ENCODE peak calls at places on chromosomes 3 and 15, in six cellular contexts. N is MCF 10A; S is kidney; O is CD8-positive, alpha-beta T cell; K is mammary epithelial cell; T is kidney epithelial cell. A is an unnamed sample.

GRCh38 chr15:39494462-39494861 is 86.4 kb upstream of the THBS1 start:
- DNase-seq in N (no peak), S (no peak), O (no peak), K (no peak), T (no peak), A (no peak)

GRCh38 chr3:107367353-107367752 is 9.9 kb upstream of the CCDC54 start:
- DNase-seq in N (peak), S (no peak), O (no peak), K (peak), T (peak), A (no peak)

GRCh38 chr3:169871129-169871886 is 1.6 kb upstream of the LRRC31 start:
- DNase-seq in N (peak), S (no peak), O (no peak), K (peak), T (no peak), A (no peak)

GRCh38 chr15:29687939-29688884 is 134.1 kb downstream of the TJP1 start:
- DNase-seq in N (no peak), S (peak), O (no peak), K (no peak), T (no peak), A (no peak)

GRCh38 chr3:133672461-133672860 is 10.7 kb upstream of the TOPBP1 start:
- DNase-seq in N (no peak), S (no peak), O (no peak), K (no peak), T (no peak), A (no peak)

GRCh38 chr15:99452728-99453643 is 112.8 kb upstream of the MEF2A start:
- DNase-seq in N (peak), S (peak), O (no peak), K (no peak), T (no peak), A (no peak)

GRCh38 chr15:67144609-67145306 is 79.4 kb downstream of the SMAD3 start:
- DNase-seq in N (no peak), S (no peak), O (no peak), K (peak), T (no peak), A (peak)

GRCh38 chr15:99909914-99910313 is 176.7 kb upstream of the LYSMD4 start:
- DNase-seq in N (peak), S (no peak), O (no peak), K (no peak), T (no peak), A (no peak)

GRCh38 chr15:60844431-60845174 is 365.7 kb upstream of the ICE2 start:
- DNase-seq in N (no peak), S (no peak), O (peak), K (no peak), T (no peak), A (no peak)

GRCh38 chr3:134928392-134928791 is 133.3 kb downstream of the EPHB1 start:
- DNase-seq in N (no peak), S (no peak), O (no peak), K (no peak), T (no peak), A (no peak)

GRCh38 chr3:61571516-61572336 is 10.4 kb downstream of the PTPRG start:
- DNase-seq in N (peak), S (no peak), O (no peak), K (no peak), T (no peak), A (no peak)

GRCh38 chr3:139378587-139378986 is 10.9 kb downstream of the COPB2 start:
- DNase-seq in N (no peak), S (no peak), O (no peak), K (no peak), T (no peak), A (no peak)

GRCh38 chr3:69197922-69198540 is 75.6 kb upstream of the LMOD3 start:
- DNase-seq in N (no peak), S (no peak), O (peak), K (no peak), T (no peak), A (no peak)

GRCh38 chr3:119330181-119330580 is 36.0 kb downstream of the ARHGAP31 start:
- DNase-seq in N (no peak), S (no peak), O (no peak), K (no peak), T (no peak), A (no peak)

GRCh38 chr15:77543159-77543882 is 89.4 kb downstream of the LINGO1 start:
- DNase-seq in N (peak), S (peak), O (peak), K (peak), T (no peak), A (peak)

GRCh38 chr15:49383266-49383665 is 39.8 kb upstream of the FGF7 start:
- DNase-seq in N (peak), S (no peak), O (no peak), K (no peak), T (no peak), A (no peak)

GRCh38 chr15:73386238-73386637 is 17.5 kb upstream of the HCN4 start:
- DNase-seq in N (no peak), S (no peak), O (no peak), K (no peak), T (no peak), A (no peak)

GRCh38 chr3:179100652-179101051 is 29.0 kb upstream of the ZMAT3 start:
- DNase-seq in N (peak), S (no peak), O (no peak), K (peak), T (no peak), A (no peak)

GRCh38 chr3:122247087-122247824 is 63.8 kb downstream of the CASR start:
- DNase-seq in N (no peak), S (peak), O (no peak), K (no peak), T (no peak), A (no peak)

GRCh38 chr15:98855815-98856539 is 151.6 kb downstream of the PGPEP1L start:
- DNase-seq in N (no peak), S (no peak), O (no peak), K (no peak), T (no peak), A (no peak)

GRCh38 chr3:42256135-42256819 is 9.7 kb downstream of the CCK start:
- DNase-seq in N (peak), S (no peak), O (no peak), K (peak), T (no peak), A (peak)

GRCh38 chr3:62127116-62127515 is 246.2 kb downstream of the FEZF2 start:
- DNase-seq in N (no peak), S (no peak), O (no peak), K (no peak), T (no peak), A (no peak)

GRCh38 chr3:108806316-108806715 is 16.3 kb upstream of the TRAT1 start:
- DNase-seq in N (no peak), S (no peak), O (no peak), K (no peak), T (no peak), A (no peak)

GRCh38 chr3:45104715-45105711 is 41.2 kb downstream of the CDCP1 start:
- DNase-seq in N (no peak), S (no peak), O (no peak), K (peak), T (no peak), A (no peak)

GRCh38 chr15:32784571-32784970 is 66.8 kb downstream of the GREM1 start:
- DNase-seq in N (no peak), S (no peak), O (no peak), K (no peak), T (no peak), A (no peak)

GRCh38 chr15:75891895-75892294 is 11.8 kb upstream of the FBXO22 start:
- DNase-seq in N (peak), S (no peak), O (no peak), K (peak), T (peak), A (no peak)

GRCh38 chr15:65906396-65906795 is 37.1 kb downstream of the RAB11A start:
- DNase-seq in N (no peak), S (no peak), O (no peak), K (peak), T (no peak), A (no peak)

GRCh38 chr3:137121704-137122314 is 164.0 kb downstream of the IL20RB start:
- DNase-seq in N (peak), S (no peak), O (no peak), K (peak), T (peak), A (peak)

GRCh38 chr15:98668566-98669308 is 20.4 kb downstream of the IGF1R start:
- DNase-seq in N (peak), S (no peak), O (no peak), K (peak), T (no peak), A (peak)

GRCh38 chr3:123392871-123393620 is 55.8 kb downstream of the ADCY5 start:
- DNase-seq in N (no peak), S (no peak), O (no peak), K (no peak), T (no peak), A (no peak)

GRCh38 chr15:22979069-22979698 is 984 bp downstream of the CYFIP1 start:
- DNase-seq in N (peak), S (peak), O (no peak), K (peak), T (no peak), A (no peak)

GRCh38 chr3:184085389-184085852 is 11.4 kb upstream of the HTR3E start:
- DNase-seq in N (peak), S (no peak), O (no peak), K (peak), T (no peak), A (peak)

GRCh38 chr15:40985541-40986330 is 32.5 kb downstream of the CHAC1 start:
- DNase-seq in N (no peak), S (no peak), O (no peak), K (no peak), T (no peak), A (no peak)

GRCh38 chr3:196127308-196128040 is 45.6 kb upstream of the TFRC start:
- DNase-seq in N (no peak), S (no peak), O (no peak), K (no peak), T (no peak), A (no peak)

GRCh38 chr3:189372205-189372764 is 200.5 kb downstream of the TPRG1 start:
- DNase-seq in N (no peak), S (no peak), O (no peak), K (no peak), T (no peak), A (no peak)
- TF ChIP-seq CTCF in N (no peak), S (no peak), O (no peak), K (no peak), T (no peak), A (no peak)

DNA sequence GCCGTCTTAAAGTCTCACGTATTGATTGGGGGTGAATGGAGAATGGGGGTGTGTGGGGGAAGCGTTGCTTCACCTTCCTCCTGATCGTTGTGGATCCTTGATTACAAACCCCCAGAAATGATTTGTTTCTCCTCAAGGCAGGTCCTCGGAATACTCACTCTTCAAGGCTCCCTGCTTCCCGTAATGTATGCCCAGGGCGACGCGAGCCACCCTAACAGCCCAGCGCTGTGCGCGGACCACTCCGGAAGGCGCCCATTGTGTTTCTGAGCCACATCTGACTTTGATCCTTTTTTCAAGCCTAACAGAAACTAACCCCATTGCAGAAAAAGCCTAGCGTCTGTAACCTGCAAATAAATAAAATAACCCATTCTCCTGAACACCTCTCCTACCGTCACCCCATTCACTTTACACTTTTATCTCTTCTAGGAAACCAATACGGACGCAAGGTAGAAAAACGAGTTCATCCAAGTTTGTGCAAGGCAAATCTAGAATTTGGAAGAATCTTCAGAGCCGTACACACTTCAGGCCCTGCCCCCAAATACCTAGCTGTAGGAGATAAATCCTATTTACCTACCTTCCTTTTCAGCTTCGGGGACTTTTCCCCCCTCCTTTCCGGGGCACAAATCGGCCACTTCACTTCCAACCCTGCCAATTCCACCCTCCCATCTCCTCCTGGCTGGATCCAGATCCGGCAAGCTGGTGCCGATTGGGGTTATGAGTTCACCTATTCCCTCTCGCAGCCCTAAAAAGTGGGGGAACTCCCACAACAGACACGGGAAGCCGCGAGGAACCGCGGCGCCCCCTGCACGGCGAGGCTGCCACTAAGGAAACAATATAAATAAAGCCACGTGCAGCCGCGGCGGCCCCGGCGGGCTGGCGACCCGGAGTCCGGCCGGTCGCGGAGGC is 1.1 kb downstream of the PRTG start:
- DNase-seq in N (peak), S (no peak), O (no peak), K (peak), T (no peak), A (no peak)
- TF ChIP-seq CTCF in N (no peak), S (no peak), O (no peak), K (no peak), T (peak), A (peak)

DNA sequence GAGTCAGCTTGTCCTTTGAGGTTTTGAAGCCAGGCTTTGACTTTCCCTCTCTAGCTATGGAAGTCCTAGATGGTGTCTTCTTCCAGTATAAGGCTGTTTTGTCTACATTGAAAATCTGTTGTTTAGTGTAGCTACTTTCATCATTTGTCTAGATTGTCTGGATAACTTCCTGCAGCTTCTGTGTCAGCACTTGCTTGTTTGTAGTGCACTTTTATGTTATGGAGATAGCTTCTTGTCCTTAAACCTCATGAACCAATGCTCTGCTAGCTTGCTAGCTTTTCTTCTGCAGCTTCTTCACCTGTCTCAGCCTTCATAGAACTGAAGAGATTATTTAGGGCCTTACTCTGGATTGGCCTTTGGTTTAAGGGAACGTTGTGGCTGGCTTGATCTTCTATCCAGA is 43.8 kb downstream of the AKAP13 start:
- DNase-seq in N (no peak), S (no peak), O (no peak), K (no peak), T (no peak), A (no peak)
- TF ChIP-seq CTCF in N (no peak), S (no peak), O (no peak), K (no peak), T (no peak), A (no peak)

DNA sequence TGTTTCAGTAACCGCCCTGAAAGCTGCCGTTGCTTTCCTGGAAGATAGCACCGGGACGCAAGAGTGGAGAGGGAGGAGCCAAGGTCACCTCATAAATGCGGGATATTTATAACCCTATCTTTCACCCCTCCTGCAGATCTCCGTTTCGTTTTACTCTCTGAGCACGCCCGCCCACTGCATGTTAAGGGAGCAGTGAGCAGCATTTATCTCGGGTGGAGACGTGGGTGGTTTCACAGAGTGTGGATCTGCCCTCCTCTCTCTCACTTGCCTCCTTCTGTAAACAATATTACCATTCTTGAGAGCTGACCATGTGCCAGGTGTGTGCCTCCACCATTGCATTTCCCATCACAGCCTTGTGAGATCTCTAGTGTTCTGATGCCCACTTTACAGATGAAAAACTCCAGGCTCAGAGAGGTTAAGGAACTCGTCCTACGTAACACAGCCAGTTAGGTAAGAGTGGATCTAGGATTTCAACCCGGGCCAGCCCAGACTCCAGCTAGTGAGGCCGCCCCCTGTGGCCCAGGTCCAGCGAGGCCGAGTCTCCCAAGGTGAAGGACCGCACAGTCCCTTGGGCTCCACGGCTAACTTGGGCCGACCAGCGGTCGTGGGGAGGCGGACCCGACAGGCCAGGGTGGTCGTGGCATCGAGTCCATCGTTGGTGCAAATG is 16.9 kb upstream of the SEMA4B start:
- DNase-seq in N (peak), S (peak), O (no peak), K (peak), T (peak), A (no peak)
- TF ChIP-seq CTCF in N (no peak), S (no peak), O (no peak), K (peak), T (peak), A (no peak)

DNA sequence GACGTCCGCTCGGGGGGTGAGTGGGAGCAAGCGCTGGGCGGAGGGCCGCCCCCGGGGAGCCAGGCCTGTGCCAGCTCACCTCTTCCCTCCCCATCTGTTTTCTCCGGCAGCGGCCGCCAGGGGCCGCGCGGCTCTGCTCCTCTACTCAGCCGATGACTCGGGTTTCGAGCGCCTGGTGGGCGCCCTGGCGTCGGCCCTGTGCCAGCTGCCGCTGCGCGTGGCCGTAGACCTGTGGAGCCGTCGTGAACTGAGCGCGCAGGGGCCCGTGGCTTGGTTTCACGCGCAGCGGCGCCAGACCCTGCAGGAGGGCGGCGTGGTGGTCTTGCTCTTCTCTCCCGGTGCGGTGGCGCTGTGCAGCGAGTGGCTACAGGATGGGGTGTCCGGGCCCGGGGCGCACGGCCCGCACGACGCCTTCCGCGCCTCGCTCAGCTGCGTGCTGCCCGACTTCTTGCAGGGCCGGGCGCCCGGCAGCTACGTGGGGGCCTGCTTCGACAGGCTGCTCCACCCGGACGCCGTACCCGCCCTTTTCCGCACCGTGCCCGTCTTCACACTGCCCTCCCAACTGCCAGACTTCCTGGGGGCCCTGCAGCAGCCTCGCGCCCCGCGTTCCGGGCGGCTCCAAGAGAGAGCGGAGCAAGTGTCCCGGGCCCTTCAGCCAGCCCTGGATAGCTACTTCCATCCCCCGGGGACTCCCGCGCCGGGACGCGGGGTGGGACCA is 632 bp upstream of the CRELD1 start:
- DNase-seq in N (peak), S (peak), O (peak), K (peak), T (no peak), A (no peak)
- TF ChIP-seq CTCF in N (peak), S (peak), O (peak), K (peak), T (peak), A (peak)

GRCh38 chr3:98733055-98733777 is 29.9 kb upstream of the ST3GAL6 start:
- DNase-seq in N (peak), S (peak), O (no peak), K (peak), T (no peak), A (no peak)

GRCh38 chr3:98734311-98734710 is 28.8 kb upstream of the ST3GAL6 start:
- DNase-seq in N (no peak), S (no peak), O (no peak), K (no peak), T (no peak), A (no peak)

GRCh38 chr3:98734737-98735136 is 28.4 kb upstream of the ST3GAL6 start:
- DNase-seq in N (no peak), S (no peak), O (no peak), K (no peak), T (no peak), A (no peak)

GRCh38 chr3:98732239-98733054 is 30.7 kb upstream of the ST3GAL6 start:
- DNase-seq in N (peak), S (peak), O (no peak), K (peak), T (no peak), A (no peak)

GRCh38 chr3:98733778-98734281 is 29.3 kb upstream of the ST3GAL6 start:
- DNase-seq in N (no peak), S (no peak), O (no peak), K (peak), T (no peak), A (no peak)
- TF ChIP-seq CTCF in N (no peak), S (no peak), O (no peak), K (no peak), T (no peak), A (no peak)

GRCh38 chr3:2268779-2269178 is 170.1 kb downstream of the CNTN4 start:
- DNase-seq in N (peak), S (no peak), O (no peak), K (no peak), T (no peak), A (no peak)
- TF ChIP-seq CTCF in N (no peak), S (no peak), O (no peak), K (no peak), T (no peak), A (no peak)

GRCh38 chr3:131526801-131527347 is 24.1 kb upstream of the MRPL3 start:
- DNase-seq in N (no peak), S (peak), O (no peak), K (peak), T (no peak), A (peak)
- TF ChIP-seq CTCF in N (no peak), S (peak), O (no peak), K (no peak), T (peak), A (peak)

DNA sequence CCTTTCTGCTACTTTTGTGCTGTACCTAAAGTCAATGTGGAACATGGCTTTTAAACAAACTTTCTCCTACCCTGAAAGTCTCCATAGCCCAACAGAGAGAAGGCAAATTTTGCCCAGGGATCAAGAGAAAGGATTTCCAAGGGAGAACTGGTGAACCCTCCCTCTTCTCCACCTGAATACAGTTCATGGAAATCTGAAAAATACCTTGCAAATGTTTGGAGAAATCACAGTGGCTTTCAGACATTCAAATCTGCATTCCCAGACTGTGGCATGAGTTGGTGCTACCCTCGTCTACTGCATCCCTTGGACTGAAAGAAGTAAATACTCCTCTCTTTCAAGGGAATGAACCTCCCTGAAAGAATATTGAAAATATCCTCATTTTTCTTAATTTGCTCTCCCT is 38.7 kb downstream of the ZIC4 start:
- DNase-seq in N (no peak), S (no peak), O (no peak), K (no peak), T (no peak), A (no peak)
- TF ChIP-seq CTCF in N (no peak), S (no peak), O (no peak), K (no peak), T (no peak), A (no peak)

A was measured in retinal pigment epithelial cell.